ENCODE peak calls at places on chromosomes 16 and 17, in ten cellular contexts. K, C, Z, S, E, X, O, J, M and G are unnamed samples.

GRCh38 chr16:69029121-69029520 is 76.3 kb upstream of the HAS3 start:
- DNase-seq in K (no peak), C (no peak), Z (no peak), S (no peak), E (no peak), X (no peak), O (no peak), J (no peak), M (no peak), G (no peak)

GRCh38 chr16:60123387-60124023 is 1389.4 kb upstream of the GOT2 start:
- DNase-seq in K (no peak), C (no peak), Z (no peak), S (no peak), E (no peak), X (no peak), O (no peak), J (peak), M (no peak), G (peak)

GRCh38 chr17:2357931-2358434 is 20.7 kb downstream of the SGSM2 start:
- DNase-seq in K (no peak), C (no peak), Z (no peak), S (no peak), E (no peak), X (no peak), O (no peak), J (no peak), M (no peak), G (no peak)

GRCh38 chr16:11601425-11601824 is 14.7 kb upstream of the LITAF start:
- DNase-seq in K (no peak), C (no peak), Z (no peak), S (no peak), E (no peak), X (no peak), O (no peak), J (no peak), M (no peak), G (no peak)

GRCh38 chr16:89367538-89368059 is 122.8 kb downstream of the ANKRD11 start:
- DNase-seq in K (no peak), C (no peak), Z (no peak), S (peak), E (no peak), X (no peak), O (no peak), J (no peak), M (no peak), G (no peak)

GRCh38 chr17:72115789-72116520 is 4.9 kb upstream of the SOX9 start:
- DNase-seq in K (no peak), C (no peak), Z (no peak), S (no peak), E (no peak), X (no peak), O (no peak), J (no peak), M (no peak), G (no peak)

GRCh38 chr17:67232441-67232840 is 12.6 kb downstream of the HELZ start:
- DNase-seq in K (no peak), C (no peak), Z (no peak), S (no peak), E (no peak), X (no peak), O (no peak), J (no peak), M (no peak), G (no peak)

GRCh38 chr17:67534941-67535340 is 157.9 kb downstream of the PITPNC1 start:
- DNase-seq in K (no peak), C (no peak), Z (no peak), S (no peak), E (no peak), X (peak), O (no peak), J (no peak), M (no peak), G (no peak)

GRCh38 chr17:72244494-72244893 is 123.7 kb downstream of the SOX9 start:
- DNase-seq in K (no peak), C (no peak), Z (no peak), S (no peak), E (no peak), X (peak), O (no peak), J (no peak), M (no peak), G (no peak)

GRCh38 chr16:20339744-20340143 is 12.4 kb upstream of the GP2 start:
- DNase-seq in K (no peak), C (no peak), Z (no peak), S (no peak), E (no peak), X (no peak), O (no peak), J (no peak), M (no peak), G (no peak)

GRCh38 chr16:4328580-4329353 is 12.9 kb downstream of the GLIS2 start:
- DNase-seq in K (no peak), C (no peak), Z (no peak), S (no peak), E (no peak), X (peak), O (no peak), J (no peak), M (no peak), G (no peak)

GRCh38 chr17:66518677-66519076 is 216.3 kb downstream of the PRKCA start:
- DNase-seq in K (no peak), C (no peak), Z (no peak), S (no peak), E (no peak), X (peak), O (no peak), J (no peak), M (no peak), G (no peak)

GRCh38 chr16:49442805-49443204 is 69.2 kb downstream of the C16orf78 start:
- DNase-seq in K (no peak), C (no peak), Z (no peak), S (no peak), E (no peak), X (no peak), O (no peak), J (no peak), M (no peak), G (no peak)

GRCh38 chr17:78844301-78845005 is 3.8 kb upstream of the USP36 start:
- DNase-seq in K (no peak), C (no peak), Z (no peak), S (no peak), E (no peak), X (peak), O (peak), J (no peak), M (no peak), G (no peak)

GRCh38 chr16:11707679-11708197 is 34.9 kb downstream of the TXNDC11 start:
- DNase-seq in K (no peak), C (no peak), Z (no peak), S (no peak), E (no peak), X (no peak), O (no peak), J (no peak), M (no peak), G (no peak)

GRCh38 chr17:14670861-14671260 is 370.0 kb downstream of the HS3ST3B1 start:
- DNase-seq in K (no peak), C (no peak), Z (no peak), S (no peak), E (no peak), X (no peak), O (no peak), J (peak), M (no peak), G (no peak)

GRCh38 chr16:21183995-21184394 is 25.5 kb downstream of the LDAF1 start:
- DNase-seq in K (no peak), C (no peak), Z (no peak), S (no peak), E (no peak), X (no peak), O (no peak), J (no peak), M (no peak), G (no peak)

GRCh38 chr17:78323821-78324390 is 36.0 kb downstream of the SOCS3 start:
- DNase-seq in K (no peak), C (no peak), Z (no peak), S (no peak), E (no peak), X (no peak), O (no peak), J (no peak), M (no peak), G (no peak)

GRCh38 chr17:864315-864714 is 82.2 kb downstream of the MRM3 start:
- DNase-seq in K (no peak), C (no peak), Z (no peak), S (no peak), E (no peak), X (no peak), O (no peak), J (no peak), M (no peak), G (no peak)

GRCh38 chr17:34107019-34107418 is 148.1 kb upstream of the CCL2 start:
- DNase-seq in K (no peak), C (no peak), Z (no peak), S (no peak), E (no peak), X (no peak), O (no peak), J (no peak), M (no peak), G (no peak)

GRCh38 chr17:40443988-40444899 is 994 bp downstream of the IGFBP4 start:
- DNase-seq in K (no peak), C (no peak), Z (peak), S (no peak), E (no peak), X (no peak), O (peak), J (no peak), M (no peak), G (no peak)

GRCh38 chr17:73400915-73401545 is 89.2 kb upstream of the CDC42EP4 start:
- DNase-seq in K (no peak), C (no peak), Z (no peak), S (no peak), E (no peak), X (no peak), O (no peak), J (no peak), M (no peak), G (no peak)

GRCh38 chr17:72259977-72260376 is 139.2 kb downstream of the SOX9 start:
- DNase-seq in K (no peak), C (no peak), Z (no peak), S (no peak), E (no peak), X (no peak), O (no peak), J (no peak), M (no peak), G (no peak)

GRCh38 chr17:8728991-8729390 is 15.6 kb downstream of the CCDC42 start:
- DNase-seq in K (no peak), C (no peak), Z (no peak), S (no peak), E (no peak), X (no peak), O (peak), J (no peak), M (no peak), G (no peak)

GRCh38 chr17:73546121-73546520 is 98.1 kb downstream of the SDK2 start:
- DNase-seq in K (no peak), C (no peak), Z (no peak), S (no peak), E (no peak), X (no peak), O (no peak), J (no peak), M (no peak), G (no peak)

GRCh38 chr17:38421224-38421841 is 6.9 kb upstream of the ARHGAP23 start:
- DNase-seq in K (no peak), C (no peak), Z (peak), S (no peak), E (no peak), X (no peak), O (peak), J (peak), M (no peak), G (no peak)

GRCh38 chr16:66979011-66979717 is 9.2 kb upstream of the CES4A start:
- DNase-seq in K (no peak), C (no peak), Z (peak), S (no peak), E (no peak), X (no peak), O (no peak), J (no peak), M (no peak), G (no peak)